ENCODE peak calls at places on chromosomes 3 and 15, in six cellular contexts. X is hepatocyte, O is right atrium auricular region, R is right cardiac atrium, W is ascending aorta, A is uterus. E is an unnamed sample.

GRCh38 chr15:31485911-31486461 is 159.4 kb downstream of the KLF13 start:
- DNase-seq in X (no peak), O (no peak), R (no peak), W (no peak), A (no peak), E (no peak)

GRCh38 chr3:173753593-173753992 is 356.0 kb downstream of the NLGN1 start:
- DNase-seq in X (no peak), O (no peak), R (no peak), W (no peak), A (no peak), E (no peak)

GRCh38 chr3:129180461-129180860 is 3.2 kb downstream of the CNBP start:
- DNase-seq in X (no peak), O (no peak), R (no peak), W (no peak), A (no peak), E (no peak)

GRCh38 chr3:132629928-132630327 is 29.7 kb downstream of the ACAD11 start:
- DNase-seq in X (no peak), O (no peak), R (no peak), W (no peak), A (no peak), E (no peak)

GRCh38 chr3:114645392-114645791 is 351.6 kb downstream of the TIGIT start:
- DNase-seq in X (no peak), O (no peak), R (no peak), W (no peak), A (no peak), E (no peak)

GRCh38 chr15:85950101-85950500 is 129.6 kb upstream of the AGBL1 start:
- DNase-seq in X (no peak), O (no peak), R (peak; percentile 23), W (no peak), A (no peak), E (no peak)

GRCh38 chr3:84738101-84738500 is 220.7 kb upstream of the CADM2 start:
- DNase-seq in X (no peak), O (no peak), R (no peak), W (no peak), A (no peak), E (no peak)

GRCh38 chr3:119551525-119552063 is 7.8 kb downstream of the CD80 start:
- DNase-seq in X (no peak), O (no peak), R (no peak), W (no peak), A (no peak), E (peak; percentile 26)

GRCh38 chr15:36527512-36528162 is 51.8 kb upstream of the CDIN1 start:
- DNase-seq in X (no peak), O (no peak), R (no peak), W (no peak), A (no peak), E (no peak)

GRCh38 chr3:51796859-51797258 is 17.8 kb upstream of the IQCF6 start:
- DNase-seq in X (no peak), O (no peak), R (no peak), W (no peak), A (no peak), E (no peak)

GRCh38 chr15:69881760-69882159 is 216.0 kb downstream of the TLE3 start:
- DNase-seq in X (no peak), O (no peak), R (no peak), W (no peak), A (no peak), E (peak; percentile 24)

GRCh38 chr15:24734391-24734790 is 58.8 kb downstream of the NPAP1 start:
- DNase-seq in X (no peak), O (no peak), R (no peak), W (no peak), A (no peak), E (no peak)

GRCh38 chr3:118380576-118380975 is 654.1 kb downstream of the IGSF11 start:
- DNase-seq in X (no peak), O (no peak), R (no peak), W (no peak), A (no peak), E (peak; percentile 12)

GRCh38 chr3:177104299-177104992 is 92.8 kb downstream of the TBL1XR1 start:
- DNase-seq in X (no peak), O (no peak), R (no peak), W (no peak), A (no peak), E (no peak)

GRCh38 chr3:138303474-138303873 is 26.2 kb downstream of the NME9 start:
- DNase-seq in X (no peak), O (no peak), R (no peak), W (no peak), A (no peak), E (no peak)

GRCh38 chr3:191356586-191357439 is 26.5 kb upstream of the UTS2B start:
- DNase-seq in X (peak; percentile 39), O (peak; percentile 69), R (peak; percentile 73), W (peak; percentile 69), A (peak; percentile 18), E (no peak)

GRCh38 chr3:78041486-78041885 is 1001.6 kb downstream of the ROBO2 start:
- DNase-seq in X (no peak), O (no peak), R (no peak), W (no peak), A (no peak), E (no peak)

GRCh38 chr15:40909662-40910625 is 15.7 kb downstream of the VPS18 start:
- DNase-seq in X (no peak), O (no peak), R (peak; percentile 62), W (no peak), A (no peak), E (peak; percentile 10)

GRCh38 chr3:11514191-11514770 is 129.4 kb downstream of the VGLL4 start:
- DNase-seq in X (peak; percentile 56), O (peak; percentile 72), R (peak; percentile 70), W (peak; percentile 90), A (peak; percentile 15), E (peak; percentile 11)

GRCh38 chr3:133472242-133472641 is 72.4 kb downstream of the BFSP2 start:
- DNase-seq in X (no peak), O (no peak), R (peak; percentile 29), W (no peak), A (no peak), E (no peak)

GRCh38 chr3:104885214-104885814 is 481.4 kb upstream of the ALCAM start:
- DNase-seq in X (no peak), O (no peak), R (no peak), W (no peak), A (no peak), E (no peak)

GRCh38 chr3:141402476-141403171 is 34.3 kb downstream of the ZBTB38 start:
- DNase-seq in X (peak; percentile 70), O (peak; percentile 71), R (peak; percentile 72), W (peak; percentile 81), A (peak; percentile 73), E (peak; percentile 55)

DNA sequence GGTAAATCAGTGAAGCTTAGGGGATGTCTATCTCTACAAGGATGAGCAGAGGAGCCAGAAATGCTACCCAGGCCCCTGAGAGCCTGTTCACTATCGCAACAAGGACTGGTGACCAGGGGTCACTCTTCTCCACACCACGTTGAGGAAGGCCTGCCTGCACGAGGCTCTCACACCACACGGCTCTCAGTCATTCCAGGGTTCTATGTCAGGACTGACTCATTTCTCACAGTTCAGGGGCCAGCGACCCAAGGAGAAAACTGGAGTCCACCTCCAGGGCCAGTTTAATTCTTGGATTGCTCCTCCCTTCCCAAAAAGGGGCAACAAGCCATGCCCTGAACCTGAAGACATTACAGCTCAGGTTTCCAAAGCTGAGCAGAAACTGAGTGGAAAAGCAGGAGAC is 33.9 kb downstream of the ANP32A start:
- DNase-seq in X (no peak), O (no peak), R (no peak), W (no peak), A (no peak), E (no peak)
- H3K4me1 ChIP-seq in X (peaks cover 37% of the 10 kb centered on the region), O (peaks cover 62% of the 10 kb centered on the region), R (peaks cover 30% of the 10 kb centered on the region), W (peaks cover 3% of the 10 kb centered on the region), A (no peaks in the 10 kb centered on the region), E (peaks cover 18% of the 10 kb centered on the region)

GRCh38 chr15:67133738-67134576 is 68.6 kb downstream of the SMAD3 start:
- DNase-seq in X (no peak), O (no peak), R (no peak), W (no peak), A (no peak), E (no peak)

GRCh38 chr15:67130673-67131601 is 65.5 kb downstream of the SMAD3 start:
- DNase-seq in X (no peak), O (peak; percentile 84), R (peak; percentile 45), W (no peak), A (peak; percentile 54), E (no peak)

GRCh38 chr15:67133026-67133425 is 67.6 kb downstream of the SMAD3 start:
- DNase-seq in X (no peak), O (no peak), R (no peak), W (no peak), A (no peak), E (no peak)

GRCh38 chr15:67130166-67130565 is 64.8 kb downstream of the SMAD3 start:
- DNase-seq in X (no peak), O (no peak), R (no peak), W (no peak), A (no peak), E (no peak)

DNA sequence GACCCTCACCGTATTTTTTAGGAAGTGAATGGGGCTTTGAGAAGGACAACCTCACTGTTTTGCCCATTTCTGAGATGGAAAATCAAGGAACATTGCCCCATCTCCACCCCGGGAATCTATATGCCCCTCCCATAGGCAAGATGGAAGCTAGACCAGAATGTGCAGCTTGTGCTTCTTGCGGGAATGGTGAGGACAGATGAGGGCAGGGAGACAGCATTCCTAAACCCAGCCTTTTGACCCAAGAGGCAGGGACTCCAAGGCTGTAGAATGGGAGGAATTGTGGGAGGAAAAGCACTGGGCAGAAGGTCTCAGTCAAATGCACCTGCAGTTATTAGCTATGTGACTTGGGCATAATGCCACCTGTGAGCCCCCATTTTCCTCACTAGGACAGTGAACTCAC is 66.9 kb downstream of the SMAD3 start:
- DNase-seq in X (no peak), O (no peak), R (no peak), W (no peak), A (no peak), E (no peak)
- H3K4me1 ChIP-seq in X (peaks cover 56% of the 10 kb centered on the region), O (peaks cover 81% of the 10 kb centered on the region), R (peaks cover 38% of the 10 kb centered on the region), W (peaks cover 9% of the 10 kb centered on the region), A (peaks cover 20% of the 10 kb centered on the region), E (no peaks in the 10 kb centered on the region)

GRCh38 chr3:124064050-124064449 is 72.1 kb upstream of the ROPN1 start:
- DNase-seq in X (no peak), O (no peak), R (no peak), W (no peak), A (no peak), E (no peak)
- H3K4me1 ChIP-seq in X (no peaks in the 10 kb centered on the region), O (peaks cover 24% of the 10 kb centered on the region), R (peaks cover 11% of the 10 kb centered on the region), W (peaks cover 16% of the 10 kb centered on the region), A (peaks cover 12% of the 10 kb centered on the region), E (peaks cover 42% of the 10 kb centered on the region)

DNA sequence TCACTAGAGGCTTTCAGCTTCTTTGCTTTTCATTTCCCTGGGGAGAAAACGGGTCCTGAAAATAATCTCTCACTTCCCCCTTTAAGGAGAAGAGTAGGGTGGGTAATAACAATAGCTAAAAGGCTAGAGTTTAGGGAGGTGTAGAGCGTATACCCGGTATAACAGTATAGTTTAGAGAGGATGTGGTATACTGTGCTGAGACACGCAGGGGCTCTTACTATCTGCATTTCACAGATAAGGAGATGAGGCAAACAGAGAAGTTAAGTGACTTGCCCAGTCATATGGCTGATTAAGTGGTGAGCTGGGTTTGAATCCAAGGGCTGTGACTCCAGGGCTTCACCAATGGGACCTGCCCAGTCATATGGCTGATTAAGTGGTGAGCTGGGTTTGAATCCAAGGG is 15.0 kb upstream of the KCNMB3 start:
- DNase-seq in X (no peak), O (no peak), R (no peak), W (no peak), A (no peak), E (no peak)
- H3K4me1 ChIP-seq in X (no peaks in the 10 kb centered on the region), O (no peaks in the 10 kb centered on the region), R (no peaks in the 10 kb centered on the region), W (no peaks in the 10 kb centered on the region), A (no peaks in the 10 kb centered on the region), E (no peaks in the 10 kb centered on the region)

GRCh38 chr15:33852094-33852493 is 116.2 kb upstream of the CHRM5 start:
- DNase-seq in X (no peak), O (no peak), R (no peak), W (no peak), A (no peak), E (no peak)
- H3K4me1 ChIP-seq in X (peaks cover 12% of the 10 kb centered on the region), O (no peaks in the 10 kb centered on the region), R (no peaks in the 10 kb centered on the region), W (no peaks in the 10 kb centered on the region), A (no peaks in the 10 kb centered on the region), E (peaks cover 8% of the 10 kb centered on the region)

E was measured in BE2C.